ENCODE peak calls at places on chromosomes 1 and 21, in six cellular contexts. J is heart left ventricle; P is Right ventricle myocardium inferior; H is activated effector memory CD4-positive, alpha-beta T cell treated with anti-CD3 and anti-CD28 coated beads, Interleukin-2, amount 50 U/mL, for 16 hours; V is Calu3; B is cardiac septum. F is an unnamed sample.

GRCh38 chr1:235919797-235920475 is 53.2 kb upstream of the LYST start:
- DNase-seq in B (no peak), P (no peak), H (no peak), J (no peak), V (no peak), F (no peak)

GRCh38 chr1:58968360-58968952 is 184.6 kb upstream of the JUN start:
- DNase-seq in H (no peak), J (peak), P (peak), V (no peak), B (peak), F (peak)

GRCh38 chr1:160795951-160796383 is at the start of gene LY9:
- DNase-seq in B (no peak), P (no peak), H (peak), V (no peak), J (no peak), F (peak)

GRCh38 chr1:16072616-16073484 is 601 bp downstream of the FAM131C start:
- DNase-seq in H (no peak), J (no peak), B (no peak), V (no peak), P (no peak), F (no peak)

GRCh38 chr1:195584870-195585624 is 1023.2 kb downstream of the KCNT2 start:
- DNase-seq in H (no peak), P (no peak), J (no peak), V (no peak), B (no peak), F (no peak)

GRCh38 chr21:14366998-14367397 is 15.9 kb downstream of the HSPA13 start:
- DNase-seq in B (no peak), V (no peak), H (no peak), P (no peak), J (no peak), F (no peak)

GRCh38 chr1:234957330-234958065 is 171.1 kb downstream of the TOMM20 start:
- DNase-seq in V (peak), J (no peak), P (no peak), B (no peak), H (no peak), F (no peak)

GRCh38 chr1:25795955-25796806 is 3.8 kb upstream of the SELENON start:
- DNase-seq in B (no peak), V (no peak), H (peak), J (no peak), P (no peak), F (no peak)

GRCh38 chr1:222781251-222781650 is 33.6 kb upstream of the DISP1 start:
- DNase-seq in P (no peak), V (no peak), J (no peak), B (no peak), H (no peak), F (no peak)

F was measured in CD4-positive, alpha-beta memory T cell.